ENCODE peak calls at places on chromosomes 6 and 20, in five cellular contexts. One of them, this sample, is unnamed.

GRCh38 chr20:53040678-53041674 is 68.8 kb downstream of the TSHZ2 start:
- DNase-seq in putamen: no peak
- DNase-seq in T-helper 9 cell: no peak
- DNase-seq in occipital lobe: no peak
- DNase-seq in lung microvascular endothelial cell: no peak
- DNase-seq in this sample: peak; percentile 64

GRCh38 chr6:43895656-43896055 is 125.6 kb downstream of the VEGFA start:
- DNase-seq in putamen: no peak
- DNase-seq in T-helper 9 cell: no peak
- DNase-seq in occipital lobe: no peak
- DNase-seq in lung microvascular endothelial cell: no peak
- DNase-seq in this sample: no peak

GRCh38 chr6:30311669-30312068 is 15.1 kb upstream of the TRIM39 start:
- DNase-seq in putamen: no peak
- DNase-seq in T-helper 9 cell: no peak
- DNase-seq in occipital lobe: no peak
- DNase-seq in lung microvascular endothelial cell: no peak
- DNase-seq in this sample: no peak

GRCh38 chr6:1607557-1608221 is 2.0 kb upstream of the FOXC1 start:
- DNase-seq in putamen: no peak
- DNase-seq in T-helper 9 cell: no peak
- DNase-seq in occipital lobe: no peak
- DNase-seq in lung microvascular endothelial cell: no peak
- DNase-seq in this sample: no peak

GRCh38 chr20:62595491-62595890 is 46.8 kb upstream of the SLCO4A1 start:
- DNase-seq in putamen: no peak
- DNase-seq in T-helper 9 cell: no peak
- DNase-seq in occipital lobe: peak; percentile 26
- DNase-seq in lung microvascular endothelial cell: peak; percentile 86
- DNase-seq in this sample: peak; percentile 39

GRCh38 chr6:33430991-33431879 is 11.4 kb downstream of the SYNGAP1 start:
- DNase-seq in putamen: peak; percentile 88
- DNase-seq in T-helper 9 cell: peak; percentile 73
- DNase-seq in occipital lobe: peak; percentile 84
- DNase-seq in lung microvascular endothelial cell: peak; percentile 74
- DNase-seq in this sample: no peak

GRCh38 chr6:33878541-33878940 is 74.7 kb upstream of the MLN start:
- DNase-seq in putamen: no peak
- DNase-seq in T-helper 9 cell: no peak
- DNase-seq in occipital lobe: no peak
- DNase-seq in lung microvascular endothelial cell: no peak
- DNase-seq in this sample: no peak

GRCh38 chr20:56454754-56455153 is 13.7 kb upstream of the RTF2 start:
- DNase-seq in putamen: no peak
- DNase-seq in T-helper 9 cell: no peak
- DNase-seq in occipital lobe: no peak
- DNase-seq in lung microvascular endothelial cell: no peak
- DNase-seq in this sample: no peak

GRCh38 chr6:45483501-45483900 is 105.8 kb upstream of the SUPT3H start:
- DNase-seq in putamen: no peak
- DNase-seq in T-helper 9 cell: no peak
- DNase-seq in occipital lobe: no peak
- DNase-seq in lung microvascular endothelial cell: peak; percentile 28
- DNase-seq in this sample: no peak

GRCh38 chr6:12010635-12011275 is 1.4 kb upstream of the HIVEP1 start:
- DNase-seq in putamen: peak; percentile 74
- DNase-seq in T-helper 9 cell: no peak
- DNase-seq in occipital lobe: peak; percentile 64
- DNase-seq in lung microvascular endothelial cell: no peak
- DNase-seq in this sample: no peak

GRCh38 chr6:170294813-170295518 is 4.1 kb upstream of the DLL1 start:
- DNase-seq in putamen: no peak
- DNase-seq in T-helper 9 cell: no peak
- DNase-seq in occipital lobe: no peak
- DNase-seq in lung microvascular endothelial cell: no peak
- DNase-seq in this sample: no peak

GRCh38 chr6:132275253-132275970 is 125.9 kb downstream of the MOXD1 start:
- DNase-seq in putamen: no peak
- DNase-seq in T-helper 9 cell: no peak
- DNase-seq in occipital lobe: no peak
- DNase-seq in lung microvascular endothelial cell: no peak
- DNase-seq in this sample: no peak

GRCh38 chr6:44339763-44340625 is 2.5 kb upstream of the SPATS1 start:
- DNase-seq in putamen: no peak
- DNase-seq in T-helper 9 cell: no peak
- DNase-seq in occipital lobe: no peak
- DNase-seq in lung microvascular endothelial cell: peak; percentile 28
- DNase-seq in this sample: peak; percentile 91

GRCh38 chr6:169344651-169345050 is 91.0 kb upstream of the THBS2 start:
- DNase-seq in putamen: no peak
- DNase-seq in T-helper 9 cell: no peak
- DNase-seq in occipital lobe: no peak
- DNase-seq in lung microvascular endothelial cell: no peak
- DNase-seq in this sample: no peak

GRCh38 chr6:56992703-56993102 is 37.8 kb downstream of the BEND6 start:
- DNase-seq in putamen: no peak
- DNase-seq in T-helper 9 cell: no peak
- DNase-seq in occipital lobe: no peak
- DNase-seq in lung microvascular endothelial cell: no peak
- DNase-seq in this sample: no peak

GRCh38 chr6:133768656-133769295 is 120.1 kb upstream of the TCF21 start:
- DNase-seq in putamen: no peak
- DNase-seq in T-helper 9 cell: no peak
- DNase-seq in occipital lobe: no peak
- DNase-seq in lung microvascular endothelial cell: peak; percentile 80
- DNase-seq in this sample: peak; percentile 60

GRCh38 chr20:21280496-21281016 is 22.6 kb upstream of the XRN2 start:
- DNase-seq in putamen: no peak
- DNase-seq in T-helper 9 cell: no peak
- DNase-seq in occipital lobe: no peak
- DNase-seq in lung microvascular endothelial cell: no peak
- DNase-seq in this sample: no peak

GRCh38 chr20:43916073-43916874 is 1.6 kb downstream of the TOX2 start:
- DNase-seq in putamen: no peak
- DNase-seq in T-helper 9 cell: no peak
- DNase-seq in occipital lobe: no peak
- DNase-seq in lung microvascular endothelial cell: peak; percentile 20
- DNase-seq in this sample: no peak

GRCh38 chr6:108806669-108807068 is 41.6 kb upstream of the ARMC2 start:
- DNase-seq in putamen: no peak
- DNase-seq in T-helper 9 cell: no peak
- DNase-seq in occipital lobe: no peak
- DNase-seq in lung microvascular endothelial cell: no peak
- DNase-seq in this sample: no peak

GRCh38 chr6:42010185-42010872 is 40.0 kb upstream of the TAF8 start:
- DNase-seq in putamen: no peak
- DNase-seq in T-helper 9 cell: no peak
- DNase-seq in occipital lobe: no peak
- DNase-seq in lung microvascular endothelial cell: peak; percentile 19
- DNase-seq in this sample: no peak

GRCh38 chr6:168088161-168089106 is 9.4 kb upstream of the FRMD1 start:
- DNase-seq in putamen: no peak
- DNase-seq in T-helper 9 cell: no peak
- DNase-seq in occipital lobe: no peak
- DNase-seq in lung microvascular endothelial cell: no peak
- DNase-seq in this sample: no peak

GRCh38 chr20:46127396-46128010 is 9.4 kb downstream of the CD40 start:
- DNase-seq in putamen: no peak
- DNase-seq in T-helper 9 cell: no peak
- DNase-seq in occipital lobe: no peak
- DNase-seq in lung microvascular endothelial cell: no peak
- DNase-seq in this sample: no peak

GRCh38 chr6:136684483-136684882 is 107.8 kb downstream of the MAP3K5 start:
- DNase-seq in putamen: no peak
- DNase-seq in T-helper 9 cell: no peak
- DNase-seq in occipital lobe: peak; percentile 4
- DNase-seq in lung microvascular endothelial cell: no peak
- DNase-seq in this sample: no peak

GRCh38 chr6:157246048-157246630 is 77.2 kb downstream of the TMEM242 start:
- DNase-seq in putamen: no peak
- DNase-seq in T-helper 9 cell: no peak
- DNase-seq in occipital lobe: no peak
- DNase-seq in lung microvascular endothelial cell: no peak
- DNase-seq in this sample: no peak

GRCh38 chr6:14423330-14423729 is 305.8 kb downstream of the CD83 start:
- DNase-seq in putamen: no peak
- DNase-seq in T-helper 9 cell: no peak
- DNase-seq in occipital lobe: no peak
- DNase-seq in lung microvascular endothelial cell: no peak
- DNase-seq in this sample: no peak

GRCh38 chr6:22087960-22088716 is 208.7 kb downstream of the PRL start:
- DNase-seq in putamen: no peak
- DNase-seq in T-helper 9 cell: no peak
- DNase-seq in occipital lobe: no peak
- DNase-seq in lung microvascular endothelial cell: no peak
- DNase-seq in this sample: no peak

GRCh38 chr6:110520188-110520956 is 44.0 kb upstream of the SLC22A16 start:
- DNase-seq in putamen: no peak
- DNase-seq in T-helper 9 cell: no peak
- DNase-seq in occipital lobe: no peak
- DNase-seq in lung microvascular endothelial cell: no peak
- DNase-seq in this sample: no peak

This sample was measured in mammary epithelial cell.